ENCODE peak calls at places on chromosomes 4 and X, in nine cellular contexts. B, K, S, V, J, T, A, P and O are unnamed samples.

GRCh38 chrX:152165033-152165743 is 26.8 kb upstream of the MAGEA10 start:
- DNase-seq in P (no peak), A (no peak), T (no peak), V (no peak), B (no peak), J (no peak), S (no peak), K (no peak), O (no peak)

GRCh38 chrX:110397904-110398303 is 39.3 kb downstream of the RTL9 start:
- DNase-seq in S (peak), A (no peak), K (no peak), P (no peak), T (no peak), V (no peak), B (no peak), J (no peak), O (no peak)

GRCh38 chr4:182555997-182556418 is 312.8 kb downstream of the TENM3 start:
- DNase-seq in B (no peak), S (no peak), T (no peak), A (no peak), P (no peak), K (peak), J (no peak), V (no peak), O (no peak)

GRCh38 chr4:78004270-78004669 is 52.9 kb upstream of the FRAS1 start:
- DNase-seq in P (no peak), K (no peak), S (no peak), A (no peak), V (no peak), B (no peak), J (no peak), T (no peak), O (no peak)

GRCh38 chrX:119605739-119606507 is at the start of gene NKRF:
- DNase-seq in S (peak), B (peak), T (peak), J (peak), P (peak), K (peak), A (peak), V (peak), O (peak)

GRCh38 chr4:140267576-140267975 is 105.9 kb upstream of the SCOC start:
- DNase-seq in K (no peak), J (no peak), V (no peak), P (no peak), S (no peak), T (no peak), A (no peak), B (no peak), O (no peak)

GRCh38 chrX:79413009-79413408 is 45.9 kb upstream of the ITM2A start:
- DNase-seq in J (no peak), V (peak), S (no peak), A (no peak), T (no peak), P (no peak), B (peak), K (peak), O (no peak)

GRCh38 chr4:11914406-11914805 is 485.7 kb upstream of the HS3ST1 start:
- DNase-seq in V (no peak), S (no peak), P (no peak), K (peak), T (no peak), A (no peak), J (no peak), B (no peak), O (no peak)

GRCh38 chr4:159764343-159764952 is 661.6 kb downstream of the RAPGEF2 start:
- DNase-seq in T (no peak), A (no peak), S (no peak), K (peak), B (peak), P (no peak), V (peak), J (no peak), O (no peak)

GRCh38 chr4:125393825-125394224 is 79.1 kb downstream of the FAT4 start:
- DNase-seq in P (no peak), B (no peak), K (no peak), T (no peak), V (no peak), J (no peak), A (no peak), S (no peak), O (no peak)

GRCh38 chrX:17812763-17813162 is 48.3 kb downstream of the RAI2 start:
- DNase-seq in B (no peak), S (no peak), V (no peak), K (no peak), J (no peak), P (no peak), A (no peak), T (no peak), O (no peak)

GRCh38 chrX:40784516-40785151 is 49.3 kb upstream of the MED14 start:
- DNase-seq in P (no peak), K (no peak), T (no peak), B (no peak), V (no peak), A (no peak), S (no peak), J (no peak), O (no peak)

DNA sequence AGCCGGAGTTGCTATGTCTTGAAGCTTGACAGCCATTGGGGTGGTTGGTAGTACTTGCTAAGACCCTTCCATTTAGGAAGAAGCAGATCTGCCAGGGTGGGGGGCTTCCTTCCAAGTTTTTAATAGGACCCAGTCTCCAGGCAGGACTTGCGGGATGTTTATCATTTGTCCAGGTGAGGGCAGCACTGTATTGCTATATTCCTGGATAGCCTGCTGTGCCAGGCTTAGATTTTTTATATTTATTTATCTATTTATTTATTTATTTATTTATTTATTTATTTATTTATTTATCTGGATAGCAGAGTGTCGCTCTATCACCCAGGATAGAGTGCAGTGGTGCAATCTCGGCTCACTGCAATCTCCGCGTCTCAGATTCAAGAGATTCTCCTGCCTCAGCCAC is 87.4 kb upstream of the CT45A1 start:
- DNase-seq in B (no peak), P (no peak), A (no peak), J (no peak), T (no peak), V (no peak), K (peak), S (no peak), O (no peak)
- TF ChIP-seq CTCF in B (peak), P (no peak), A (no peak), J (no peak), T (no peak), V (no peak), K (no peak), S (no peak), O (peak)

GRCh38 chrX:53831662-53832635 is 145.4 kb upstream of the HUWE1 start:
- DNase-seq in A (no peak), B (peak), J (no peak), S (no peak), V (peak), P (no peak), K (peak), T (no peak), O (no peak)
- TF ChIP-seq CTCF in A (peak), B (peak), J (peak), S (no peak), V (no peak), P (peak), K (peak), T (peak), O (peak)

DNA sequence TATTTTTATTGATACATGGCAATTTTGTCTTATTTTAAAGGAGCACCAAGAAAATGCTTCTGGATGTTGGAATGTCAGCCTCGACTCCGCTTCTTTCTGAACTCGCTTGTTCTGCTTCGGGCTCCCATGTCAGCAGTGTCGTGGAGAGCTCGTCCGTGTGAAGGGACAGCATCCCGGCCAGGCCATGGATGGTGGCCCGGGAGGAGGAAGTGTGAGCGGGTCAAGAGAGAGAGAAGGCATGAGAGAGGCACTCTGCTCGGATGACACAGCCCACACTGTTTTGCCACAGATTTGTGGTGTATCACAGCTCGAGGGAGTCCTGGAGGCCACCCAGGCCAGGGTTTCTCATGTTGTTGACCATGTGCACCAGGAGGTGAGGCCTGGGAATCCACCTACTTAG is 107.0 kb downstream of the TRAPPC11 start:
- DNase-seq in J (no peak), T (no peak), A (no peak), B (no peak), P (no peak), K (no peak), S (no peak), V (no peak), O (no peak)
- TF ChIP-seq CTCF in J (no peak), T (no peak), A (no peak), B (no peak), P (no peak), K (no peak), S (no peak), V (no peak), O (no peak)

GRCh38 chr4:99120501-99120900 is 23.6 kb downstream of the ADH4 start:
- DNase-seq in P (no peak), V (no peak), A (no peak), K (no peak), S (no peak), B (no peak), T (no peak), J (no peak), O (peak)

GRCh38 chr4:99117876-99118693 is 26.0 kb downstream of the ADH4 start:
- DNase-seq in P (no peak), A (no peak), S (no peak), B (peak), K (peak), T (no peak), V (peak), J (no peak), O (no peak)
- TF ChIP-seq CTCF in P (peak), A (no peak), S (no peak), B (peak), K (peak), T (peak), V (no peak), J (no peak), O (peak)

DNA sequence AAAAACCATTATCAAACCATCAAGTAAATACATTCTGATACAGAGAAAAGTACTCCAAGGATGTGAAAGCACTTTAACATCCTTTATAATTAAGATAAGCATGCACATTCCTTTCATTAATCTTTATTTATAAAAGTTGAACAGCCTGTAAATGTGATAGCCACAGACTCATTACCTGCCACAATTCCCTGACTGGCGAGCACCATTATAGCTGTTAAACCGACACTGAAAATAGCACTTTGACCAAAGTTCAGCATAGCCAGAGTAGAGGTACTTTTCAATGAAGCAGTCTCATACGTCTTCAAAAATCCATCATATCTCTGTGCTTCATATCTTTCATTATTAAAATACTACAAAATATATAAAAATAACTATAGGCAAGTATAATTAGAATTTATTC is 84.7 kb downstream of the ABCB7 start:
- DNase-seq in S (no peak), B (no peak), V (no peak), A (no peak), K (no peak), P (no peak), J (no peak), T (no peak), O (no peak)
- TF ChIP-seq CTCF in S (no peak), B (no peak), V (no peak), A (no peak), K (no peak), P (no peak), J (no peak), T (no peak), O (no peak)

GRCh38 chr4:188903995-188904394 is 764.8 kb downstream of the TRIML1 start:
- DNase-seq in S (no peak), V (no peak), J (no peak), T (no peak), A (no peak), B (no peak), K (no peak), P (no peak), O (no peak)
- TF ChIP-seq CTCF in S (no peak), V (no peak), J (no peak), T (no peak), A (no peak), B (no peak), K (no peak), P (no peak), O (no peak)